ENCODE peak calls at places on chromosomes 3 and 15, in ten cellular contexts. U is HepG2, G is suprapubic skin, S is sigmoid colon, Z is stomach, F is SK-N-SH, Q is transverse colon, E is GM12878, I is upper lobe of left lung, P is esophagus muscularis mucosa. M is an unnamed sample.
A peak's percentile ranks its signal among the peaks of the same experiment; 100 is the strongest.

GRCh38 chr3:53166206-53166605 is 5.2 kb downstream of the PRKCD start:
- DNase-seq in U (no peak), G (no peak), S (no peak), Z (no peak), F (no peak), Q (no peak), E (no peak), I (no peak), P (no peak), M (no peak)

GRCh38 chr3:60696559-60697125 is 554.6 kb downstream of the FHIT start:
- DNase-seq in U (no peak), G (no peak), S (no peak), Z (no peak), F (no peak), Q (no peak), E (no peak), I (no peak), P (no peak), M (no peak)

GRCh38 chr15:70248116-70249025 is 150.7 kb upstream of the TLE3 start:
- DNase-seq in U (no peak), G (peak; percentile 38), S (peak; percentile 49), Z (no peak), F (peak; percentile 60), Q (no peak), E (no peak), I (peak; percentile 55), P (no peak), M (no peak)

GRCh38 chr3:64329037-64329436 is 103.8 kb upstream of the PRICKLE2 start:
- DNase-seq in U (no peak), G (no peak), S (no peak), Z (no peak), F (no peak), Q (no peak), E (no peak), I (no peak), P (peak; percentile 55), M (no peak)

GRCh38 chr15:49168026-49168425 is 2.0 kb upstream of the GALK2 start:
- DNase-seq in U (no peak), G (no peak), S (no peak), Z (no peak), F (no peak), Q (no peak), E (no peak), I (no peak), P (no peak), M (no peak)

GRCh38 chr3:191138937-191139336 is 60.1 kb upstream of the OSTN start:
- DNase-seq in U (no peak), G (no peak), S (no peak), Z (no peak), F (no peak), Q (no peak), E (no peak), I (no peak), P (no peak), M (no peak)

GRCh38 chr15:64163662-64164362 is 990 bp upstream of the PPIB start:
- DNase-seq in U (peak; percentile 62), G (no peak), S (no peak), Z (peak; percentile 43), F (no peak), Q (no peak), E (no peak), I (no peak), P (no peak), M (no peak)

GRCh38 chr3:33146791-33147445 is 33.1 kb downstream of the CRTAP start:
- DNase-seq in U (no peak), G (no peak), S (no peak), Z (no peak), F (no peak), Q (no peak), E (no peak), I (no peak), P (peak; percentile 89), M (no peak)

GRCh38 chr15:40498891-40499290 is 28.1 kb downstream of the CHST14 start:
- DNase-seq in U (no peak), G (no peak), S (no peak), Z (no peak), F (no peak), Q (no peak), E (no peak), I (no peak), P (no peak), M (no peak)

GRCh38 chr3:39021465-39022274 is 30.1 kb downstream of the SCN11A start:
- DNase-seq in U (no peak), G (no peak), S (no peak), Z (no peak), F (no peak), Q (no peak), E (no peak), I (no peak), P (no peak), M (no peak)

DNA sequence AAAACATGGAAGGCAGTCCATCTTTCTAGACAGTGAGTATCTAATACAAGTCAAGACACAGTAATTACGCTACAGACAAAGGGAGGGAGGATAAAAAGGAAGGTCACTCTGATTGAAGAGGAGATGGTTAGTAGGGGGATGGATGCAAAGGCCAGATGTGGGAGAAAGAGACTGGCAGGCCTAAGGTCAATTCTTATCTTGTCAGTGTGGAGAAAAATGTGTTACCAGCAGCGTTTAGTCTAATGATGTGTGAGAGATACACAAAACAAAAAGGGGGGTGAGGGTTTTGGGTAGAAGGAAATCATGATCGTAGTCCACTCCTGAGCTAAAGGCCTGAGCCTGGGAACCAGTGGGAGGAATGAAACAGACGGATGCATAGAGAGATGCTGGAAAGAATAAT is 46.7 kb downstream of the RFTN1 start:
- DNase-seq in U (no peak), G (no peak), S (no peak), Z (no peak), F (no peak), Q (no peak), E (no peak), I (no peak), P (no peak), M (no peak)
- H3K36me3 ChIP-seq in U (no peaks in the 10 kb centered on the region), G (no peaks in the 10 kb centered on the region), S (no peaks in the 10 kb centered on the region), Z (peaks cover 4% of the 10 kb centered on the region), F (peaks cover 15% of the 10 kb centered on the region), Q (no peaks in the 10 kb centered on the region), E (peaks cover 10% of the 10 kb centered on the region), I (peaks cover 4% of the 10 kb centered on the region), P (no peaks in the 10 kb centered on the region), M (no peaks in the 10 kb centered on the region)

DNA sequence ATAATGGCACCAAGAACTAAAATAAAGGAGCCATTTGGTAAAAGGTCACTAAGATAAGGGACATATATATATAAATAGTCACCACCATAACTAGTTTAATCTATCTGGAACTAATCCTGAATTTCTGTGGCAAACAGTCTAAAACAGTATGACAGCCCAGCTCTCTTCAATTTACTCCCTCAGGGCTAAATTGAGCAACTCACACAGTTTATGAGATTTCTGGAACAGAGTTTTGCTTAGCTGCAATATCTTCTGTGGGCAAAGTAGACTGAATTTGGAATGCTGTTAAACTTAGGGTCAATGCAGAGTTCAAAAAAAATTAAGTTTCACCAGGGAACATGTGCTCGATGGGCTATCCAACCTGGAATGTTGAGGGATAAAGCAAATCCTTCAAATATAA is 70.1 kb upstream of the VEPH1 start:
- DNase-seq in U (no peak), G (no peak), S (no peak), Z (no peak), F (no peak), Q (no peak), E (no peak), I (no peak), P (peak; percentile 8), M (no peak)
- H3K4me3 ChIP-seq in U (no peak overlapping the region), G (no peak overlapping the region), S (no peak overlapping the region), Z (no peak overlapping the region), F (no peak overlapping the region), Q (no peak overlapping the region), E (no peak overlapping the region), I (no peak overlapping the region), P (no peak overlapping the region), M (no peak overlapping the region)

GRCh38 chr15:89812126-89812846 is 2.4 kb downstream of the ANPEP start:
- DNase-seq in U (peak; percentile 56), G (peak; percentile 88), S (peak; percentile 83), Z (peak; percentile 74), F (peak; percentile 36), Q (peak; percentile 88), E (no peak), I (no peak), P (no peak), M (no peak)
- TF ChIP-seq EP300 in U (no peak), G (no peak), S (no peak), Z (no peak), F (no peak), Q (peak; percentile 80), E (no peak), I (no peak), P (no peak), M (no peak)

DNA sequence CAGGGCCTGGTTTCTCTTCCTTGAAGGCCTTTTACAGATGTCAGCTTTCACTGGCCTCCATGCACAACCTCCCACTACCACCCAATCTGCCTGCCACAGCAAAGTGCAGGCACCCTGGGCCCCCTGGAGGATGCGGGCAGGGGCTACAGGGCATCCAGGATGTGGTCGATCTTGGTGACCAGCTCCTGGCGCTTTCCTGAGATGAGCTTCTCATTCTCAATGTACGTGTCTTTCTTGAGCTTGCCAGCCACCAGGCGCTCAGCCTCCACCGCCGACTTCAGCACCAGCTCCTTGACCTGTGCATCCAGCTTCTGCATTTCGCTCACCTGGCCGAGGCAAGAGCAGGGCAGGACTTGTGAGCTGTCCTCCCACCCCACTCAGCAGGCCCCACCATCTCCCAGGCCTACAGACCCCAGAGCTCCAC is 30.3 kb downstream of the RPN1 start:
- DNase-seq in U (no peak), G (no peak), S (no peak), Z (no peak), F (no peak), Q (no peak), E (no peak), I (peak; percentile 66), P (no peak), M (no peak)
- H3K36me3 ChIP-seq in U (peaks cover 56% of the 10 kb centered on the region), G (peaks cover 56% of the 10 kb centered on the region), S (peaks cover 31% of the 10 kb centered on the region), Z (peaks cover 68% of the 10 kb centered on the region), F (peaks cover 39% of the 10 kb centered on the region), Q (no peaks in the 10 kb centered on the region), E (peaks cover 39% of the 10 kb centered on the region), I (peaks cover 44% of the 10 kb centered on the region), P (peaks cover 61% of the 10 kb centered on the region), M (no peaks in the 10 kb centered on the region)

GRCh38 chr15:83653288-83653638 is 660 bp upstream of the ADAMTSL3 start:
- DNase-seq in U (no peak), G (no peak), S (no peak), Z (no peak), F (no peak), Q (no peak), E (no peak), I (no peak), P (no peak), M (no peak)
- H3K4me3 ChIP-seq in U (no peak overlapping the region), G (peak overlapping the region; percentile 46), S (peak overlapping the region; percentile 21), Z (peak overlapping the region; percentile 57), F (no peak overlapping the region), Q (peak overlapping the region; percentile 45), E (no peak overlapping the region), I (no peak overlapping the region), P (peak overlapping the region; percentile 63), M (peak overlapping the region; percentile 66)

GRCh38 chr3:49703443-49703927 is 14.1 kb downstream of the RNF123 start:
- DNase-seq in U (peak; percentile 60), G (no peak), S (peak; percentile 80), Z (peak; percentile 71), F (peak; percentile 92), Q (peak; percentile 69), E (no peak), I (no peak), P (no peak), M (peak; percentile 41)
- TF ChIP-seq EP300 in U (no peak), G (no peak), S (no peak), Z (no peak), F (no peak), Q (no peak), E (no peak), I (no peak), P (no peak), M (no peak)

GRCh38 chr3:49079270-49079669 is 14.6 kb downstream of the QRICH1 start:
- DNase-seq in U (no peak), G (no peak), S (no peak), Z (no peak), F (no peak), Q (no peak), E (no peak), I (no peak), P (no peak), M (no peak)
- H3K36me3 ChIP-seq in U (peaks cover 37% of the 10 kb centered on the region), G (peaks cover 45% of the 10 kb centered on the region), S (peaks cover 25% of the 10 kb centered on the region), Z (peaks cover 62% of the 10 kb centered on the region), F (peaks cover 19% of the 10 kb centered on the region), Q (peaks cover 9% of the 10 kb centered on the region), E (peaks cover 14% of the 10 kb centered on the region), I (peaks cover 34% of the 10 kb centered on the region), P (peaks cover 42% of the 10 kb centered on the region), M (no peaks in the 10 kb centered on the region)